ENCODE peak calls at places on chromosomes 12 and 14, in five cellular contexts. H is cortex of kidney; R is CD8-positive, alpha-beta memory T cell; V is left ventricle myocardium superior; O is frontal cortex. X is an unnamed sample.

GRCh38 chr14:65946494-65946893 is 534.0 kb downstream of the FUT8 start:
- DNase-seq in H (no peak), V (no peak), R (no peak), O (no peak), X (no peak)

GRCh38 chr14:104143521-104144452 is 5.4 kb downstream of the KIF26A start:
- DNase-seq in R (peak), V (peak), H (no peak), O (no peak), X (no peak)

GRCh38 chr12:69555461-69555860 is 29.8 kb upstream of the CCT2 start:
- DNase-seq in R (no peak), H (no peak), O (no peak), V (no peak), X (no peak)

GRCh38 chr12:81465881-81466280 is 293.3 kb downstream of the PPFIA2 start:
- DNase-seq in O (no peak), R (no peak), V (no peak), H (no peak), X (no peak)

GRCh38 chr14:97218336-97218712 is 421.1 kb downstream of the VRK1 start:
- DNase-seq in R (no peak), H (no peak), V (no peak), O (no peak), X (no peak)

GRCh38 chr12:89211456-89211855 is 140.8 kb downstream of the DUSP6 start:
- DNase-seq in R (no peak), O (no peak), H (no peak), V (no peak), X (no peak)

GRCh38 chr12:68530965-68531364 is 79.7 kb upstream of the RAP1B start:
- DNase-seq in O (no peak), R (no peak), V (no peak), H (no peak), X (no peak)

GRCh38 chr12:106126441-106127288 is 12.1 kb downstream of the NUAK1 start:
- DNase-seq in V (no peak), O (no peak), R (no peak), H (no peak), X (no peak)

GRCh38 chr14:24394275-24394674 is 4.5 kb upstream of the NYNRIN start:
- DNase-seq in V (no peak), R (no peak), O (no peak), H (no peak), X (no peak)

GRCh38 chr12:112716099-112717093 is 75.2 kb upstream of the RPH3A start:
- DNase-seq in R (no peak), O (no peak), H (no peak), V (no peak), X (peak)

GRCh38 chr14:60114881-60115280 is 23.2 kb downstream of the PCNX4 start:
- DNase-seq in O (no peak), V (no peak), R (no peak), H (no peak), X (no peak)

X was measured in C1 segment of cervical spinal cord.